ENCODE peak calls at places on chromosomes 12 and 14, in eight cellular contexts. Y, T, O, N, Z, I, Q and G are unnamed samples.

GRCh38 chr14:75094896-75095295 is 25.5 kb downstream of the ZC2HC1C start:
- DNase-seq in Y (no peak), T (no peak), O (no peak), N (no peak), Z (no peak), I (peak), Q (no peak), G (no peak)

GRCh38 chr12:106296179-106296877 is 6.2 kb upstream of the TCP11L2 start:
- DNase-seq in Y (no peak), T (no peak), O (peak), N (no peak), Z (no peak), I (peak), Q (peak), G (no peak)

GRCh38 chr12:25469368-25469767 is 83.7 kb downstream of the LMNTD1 start:
- DNase-seq in Y (no peak), T (no peak), O (no peak), N (no peak), Z (no peak), I (no peak), Q (no peak), G (no peak)

GRCh38 chr14:63157195-63157594 is 47.0 kb upstream of the RHOJ start:
- DNase-seq in Y (no peak), T (no peak), O (no peak), N (no peak), Z (no peak), I (no peak), Q (no peak), G (no peak)

GRCh38 chr12:3199551-3200031 is 122.4 kb downstream of the TSPAN9 start:
- DNase-seq in Y (no peak), T (no peak), O (peak), N (no peak), Z (peak), I (no peak), Q (no peak), G (no peak)

GRCh38 chr12:83172441-83172840 is 485.7 kb downstream of the TMTC2 start:
- DNase-seq in Y (no peak), T (no peak), O (no peak), N (no peak), Z (no peak), I (no peak), Q (no peak), G (no peak)

GRCh38 chr12:10690906-10691305 is 17.1 kb upstream of the STYK1 start:
- DNase-seq in Y (no peak), T (no peak), O (no peak), N (no peak), Z (no peak), I (no peak), Q (no peak), G (no peak)

GRCh38 chr12:8078400-8078799 is 3.7 kb upstream of the NECAP1 start:
- DNase-seq in Y (no peak), T (no peak), O (peak), N (peak), Z (no peak), I (peak), Q (peak), G (peak)

GRCh38 chr12:104058796-104059195 is 5.5 kb upstream of the HCFC2 start:
- DNase-seq in Y (no peak), T (no peak), O (no peak), N (no peak), Z (no peak), I (no peak), Q (no peak), G (no peak)

GRCh38 chr14:91575469-91576208 is 65.5 kb upstream of the PPP4R3A start:
- DNase-seq in Y (no peak), T (no peak), O (no peak), N (no peak), Z (peak), I (no peak), Q (no peak), G (no peak)

GRCh38 chr14:99733551-99734405 is 49.7 kb downstream of the CYP46A1 start:
- DNase-seq in Y (no peak), T (peak), O (no peak), N (no peak), Z (no peak), I (no peak), Q (no peak), G (no peak)

GRCh38 chr14:70052990-70053389 is 135.8 kb downstream of the SLC8A3 start:
- DNase-seq in Y (no peak), T (no peak), O (peak), N (no peak), Z (no peak), I (no peak), Q (no peak), G (no peak)